ENCODE peak calls at places on chromosomes 7 and 10, in seven cellular contexts. One of them, this sample, is unnamed.

GRCh38 chr10:70106958-70107791 is 25.4 kb downstream of the AIFM2 start:
- DNase-seq in psoas muscle: no peak
- DNase-seq in heart right ventricle: no peak
- DNase-seq in lung: no peak
- DNase-seq in CD8-positive, alpha-beta T cell: no peak
- DNase-seq in mammary epithelial cell: no peak
- DNase-seq in ovary: no peak
- DNase-seq in this sample: no peak

GRCh38 chr7:45580053-45580872 is 6.1 kb downstream of the ADCY1 start:
- DNase-seq in psoas muscle: no peak
- DNase-seq in heart right ventricle: no peak
- DNase-seq in lung: no peak
- DNase-seq in CD8-positive, alpha-beta T cell: no peak
- DNase-seq in mammary epithelial cell: no peak
- DNase-seq in ovary: no peak
- DNase-seq in this sample: no peak

GRCh38 chr10:35639021-35639521 is 3.0 kb downstream of the FZD8 start:
- DNase-seq in psoas muscle: no peak
- DNase-seq in heart right ventricle: no peak
- DNase-seq in lung: no peak
- DNase-seq in CD8-positive, alpha-beta T cell: no peak
- DNase-seq in mammary epithelial cell: no peak
- DNase-seq in ovary: no peak
- DNase-seq in this sample: no peak

GRCh38 chr10:92204238-92204637 is 86.6 kb downstream of the CPEB3 start:
- DNase-seq in psoas muscle: no peak
- DNase-seq in heart right ventricle: no peak
- DNase-seq in lung: no peak
- DNase-seq in CD8-positive, alpha-beta T cell: no peak
- DNase-seq in mammary epithelial cell: no peak
- DNase-seq in ovary: no peak
- DNase-seq in this sample: no peak

GRCh38 chr10:70958396-70958795 is 70.0 kb upstream of the PCBD1 start:
- DNase-seq in psoas muscle: no peak
- DNase-seq in heart right ventricle: no peak
- DNase-seq in lung: no peak
- DNase-seq in CD8-positive, alpha-beta T cell: no peak
- DNase-seq in mammary epithelial cell: no peak
- DNase-seq in ovary: no peak
- DNase-seq in this sample: no peak

GRCh38 chr7:51344406-51344805 is 27.8 kb upstream of the COBL start:
- DNase-seq in psoas muscle: no peak
- DNase-seq in heart right ventricle: no peak
- DNase-seq in lung: peak; percentile 61
- DNase-seq in CD8-positive, alpha-beta T cell: no peak
- DNase-seq in mammary epithelial cell: peak; percentile 43
- DNase-seq in ovary: no peak
- DNase-seq in this sample: no peak

GRCh38 chr7:138738551-138739335 is 37.6 kb upstream of the SVOPL start:
- DNase-seq in psoas muscle: peak; percentile 83
- DNase-seq in heart right ventricle: peak; percentile 74
- DNase-seq in lung: peak; percentile 83
- DNase-seq in CD8-positive, alpha-beta T cell: peak; percentile 84
- DNase-seq in mammary epithelial cell: peak; percentile 74
- DNase-seq in ovary: peak; percentile 93
- DNase-seq in this sample: peak; percentile 76

GRCh38 chr10:79250259-79250658 is 97.0 kb upstream of the PPIF start:
- DNase-seq in psoas muscle: peak; percentile 64
- DNase-seq in heart right ventricle: no peak
- DNase-seq in lung: peak; percentile 60
- DNase-seq in CD8-positive, alpha-beta T cell: no peak
- DNase-seq in mammary epithelial cell: no peak
- DNase-seq in ovary: no peak
- DNase-seq in this sample: peak; percentile 83

GRCh38 chr10:127947206-127947605 is 40.3 kb downstream of the PTPRE start:
- DNase-seq in psoas muscle: no peak
- DNase-seq in heart right ventricle: no peak
- DNase-seq in lung: no peak
- DNase-seq in CD8-positive, alpha-beta T cell: no peak
- DNase-seq in mammary epithelial cell: peak; percentile 8
- DNase-seq in ovary: no peak
- DNase-seq in this sample: no peak

GRCh38 chr7:150856303-150857275 is 4.3 kb downstream of the AOC1 start:
- DNase-seq in psoas muscle: no peak
- DNase-seq in heart right ventricle: no peak
- DNase-seq in lung: peak; percentile 22
- DNase-seq in CD8-positive, alpha-beta T cell: no peak
- DNase-seq in mammary epithelial cell: no peak
- DNase-seq in ovary: no peak
- DNase-seq in this sample: no peak

GRCh38 chr10:15123749-15124184 is 26.6 kb downstream of the RPP38 start:
- DNase-seq in psoas muscle: no peak
- DNase-seq in heart right ventricle: no peak
- DNase-seq in lung: no peak
- DNase-seq in CD8-positive, alpha-beta T cell: no peak
- DNase-seq in mammary epithelial cell: peak; percentile 92
- DNase-seq in ovary: no peak
- DNase-seq in this sample: no peak

GRCh38 chr10:63209703-63210102 is 76.6 kb downstream of the NRBF2 start:
- DNase-seq in psoas muscle: no peak
- DNase-seq in heart right ventricle: no peak
- DNase-seq in lung: no peak
- DNase-seq in CD8-positive, alpha-beta T cell: no peak
- DNase-seq in mammary epithelial cell: no peak
- DNase-seq in ovary: no peak
- DNase-seq in this sample: no peak

GRCh38 chr7:106367018-106367420 is 82.2 kb upstream of the NAMPT start:
- DNase-seq in psoas muscle: no peak
- DNase-seq in heart right ventricle: no peak
- DNase-seq in lung: no peak
- DNase-seq in CD8-positive, alpha-beta T cell: no peak
- DNase-seq in mammary epithelial cell: no peak
- DNase-seq in ovary: no peak
- DNase-seq in this sample: no peak

GRCh38 chr7:102272075-102272916 is 14.4 kb upstream of the SH2B2 start:
- DNase-seq in psoas muscle: peak; percentile 91
- DNase-seq in heart right ventricle: peak; percentile 66
- DNase-seq in lung: peak; percentile 76
- DNase-seq in CD8-positive, alpha-beta T cell: peak; percentile 68
- DNase-seq in mammary epithelial cell: peak; percentile 66
- DNase-seq in ovary: peak; percentile 87
- DNase-seq in this sample: peak; percentile 84

GRCh38 chr10:6445671-6446278 is 134.3 kb downstream of the PRKCQ start:
- DNase-seq in psoas muscle: peak; percentile 81
- DNase-seq in heart right ventricle: peak; percentile 20
- DNase-seq in lung: peak; percentile 34
- DNase-seq in CD8-positive, alpha-beta T cell: peak; percentile 58
- DNase-seq in mammary epithelial cell: peak; percentile 36
- DNase-seq in ovary: peak; percentile 58
- DNase-seq in this sample: peak; percentile 38

GRCh38 chr7:85750454-85750949 is 563.6 kb upstream of the SEMA3D start:
- DNase-seq in psoas muscle: no peak
- DNase-seq in heart right ventricle: no peak
- DNase-seq in lung: no peak
- DNase-seq in CD8-positive, alpha-beta T cell: no peak
- DNase-seq in mammary epithelial cell: peak; percentile 21
- DNase-seq in ovary: no peak
- DNase-seq in this sample: no peak

GRCh38 chr10:99682752-99683151 is 23.4 kb downstream of the ENTPD7 start:
- DNase-seq in psoas muscle: no peak
- DNase-seq in heart right ventricle: no peak
- DNase-seq in lung: no peak
- DNase-seq in CD8-positive, alpha-beta T cell: no peak
- DNase-seq in mammary epithelial cell: peak; percentile 41
- DNase-seq in ovary: no peak
- DNase-seq in this sample: no peak

GRCh38 chr7:74217455-74218342 is 7.9 kb downstream of the LAT2 start:
- DNase-seq in psoas muscle: no peak
- DNase-seq in heart right ventricle: no peak
- DNase-seq in lung: no peak
- DNase-seq in CD8-positive, alpha-beta T cell: no peak
- DNase-seq in mammary epithelial cell: no peak
- DNase-seq in ovary: no peak
- DNase-seq in this sample: no peak

GRCh38 chr7:112449353-112449752 is 907 bp upstream of the IFRD1 start:
- DNase-seq in psoas muscle: no peak
- DNase-seq in heart right ventricle: no peak
- DNase-seq in lung: peak; percentile 48
- DNase-seq in CD8-positive, alpha-beta T cell: peak; percentile 50
- DNase-seq in mammary epithelial cell: peak; percentile 84
- DNase-seq in ovary: no peak
- DNase-seq in this sample: no peak

GRCh38 chr7:99201027-99201426 is 6.9 kb downstream of the KPNA7 start:
- DNase-seq in psoas muscle: no peak
- DNase-seq in heart right ventricle: no peak
- DNase-seq in lung: no peak
- DNase-seq in CD8-positive, alpha-beta T cell: no peak
- DNase-seq in mammary epithelial cell: peak; percentile 99
- DNase-seq in ovary: no peak
- DNase-seq in this sample: no peak

GRCh38 chr7:77473240-77474005 is 57.3 kb upstream of the GSAP start:
- DNase-seq in psoas muscle: no peak
- DNase-seq in heart right ventricle: no peak
- DNase-seq in lung: no peak
- DNase-seq in CD8-positive, alpha-beta T cell: no peak
- DNase-seq in mammary epithelial cell: no peak
- DNase-seq in ovary: no peak
- DNase-seq in this sample: no peak

GRCh38 chr10:60434418-60435046 is 44.9 kb upstream of the ANK3 start:
- DNase-seq in psoas muscle: no peak
- DNase-seq in heart right ventricle: peak; percentile 40
- DNase-seq in lung: no peak
- DNase-seq in CD8-positive, alpha-beta T cell: no peak
- DNase-seq in mammary epithelial cell: peak; percentile 32
- DNase-seq in ovary: no peak
- DNase-seq in this sample: peak; percentile 26

GRCh38 chr7:24723178-24723530 is 34.1 kb downstream of the GSDME start:
- DNase-seq in psoas muscle: no peak
- DNase-seq in heart right ventricle: no peak
- DNase-seq in lung: no peak
- DNase-seq in CD8-positive, alpha-beta T cell: no peak
- DNase-seq in mammary epithelial cell: no peak
- DNase-seq in ovary: no peak
- DNase-seq in this sample: no peak

GRCh38 chr7:24724451-24725190 is 32.6 kb downstream of the GSDME start:
- DNase-seq in psoas muscle: no peak
- DNase-seq in heart right ventricle: no peak
- DNase-seq in lung: no peak
- DNase-seq in CD8-positive, alpha-beta T cell: no peak
- DNase-seq in mammary epithelial cell: no peak
- DNase-seq in ovary: no peak
- DNase-seq in this sample: peak; percentile 49

GRCh38 chr7:24721378-24722030 is 35.8 kb downstream of the GSDME start:
- DNase-seq in psoas muscle: no peak
- DNase-seq in heart right ventricle: no peak
- DNase-seq in lung: no peak
- DNase-seq in CD8-positive, alpha-beta T cell: no peak
- DNase-seq in mammary epithelial cell: peak; percentile 62
- DNase-seq in ovary: no peak
- DNase-seq in this sample: peak; percentile 50

GRCh38 chr7:24720283-24720682 is 37.0 kb downstream of the GSDME start:
- DNase-seq in psoas muscle: no peak
- DNase-seq in heart right ventricle: no peak
- DNase-seq in lung: no peak
- DNase-seq in CD8-positive, alpha-beta T cell: no peak
- DNase-seq in mammary epithelial cell: no peak
- DNase-seq in ovary: no peak
- DNase-seq in this sample: no peak

GRCh38 chr7:24722386-24723177 is 34.7 kb downstream of the GSDME start:
- DNase-seq in psoas muscle: no peak
- DNase-seq in heart right ventricle: no peak
- DNase-seq in lung: no peak
- DNase-seq in CD8-positive, alpha-beta T cell: no peak
- DNase-seq in mammary epithelial cell: no peak
- DNase-seq in ovary: no peak
- DNase-seq in this sample: no peak
- TF ChIP-seq CTCF in psoas muscle: peak; percentile 31
- TF ChIP-seq CTCF in heart right ventricle: peak; percentile 20
- TF ChIP-seq CTCF in lung: no peak
- TF ChIP-seq CTCF in CD8-positive, alpha-beta T cell: no peak
- TF ChIP-seq CTCF in mammary epithelial cell: peak; percentile 18
- TF ChIP-seq CTCF in ovary: no peak
- TF ChIP-seq CTCF in this sample: no peak

GRCh38 chr7:44084695-44085094 is 2.4 kb upstream of the POLM start:
- DNase-seq in psoas muscle: no peak
- DNase-seq in heart right ventricle: no peak
- DNase-seq in lung: no peak
- DNase-seq in CD8-positive, alpha-beta T cell: no peak
- DNase-seq in mammary epithelial cell: no peak
- DNase-seq in ovary: no peak
- DNase-seq in this sample: no peak

GRCh38 chr7:44081266-44081748 is 1.0 kb downstream of the POLM start:
- DNase-seq in psoas muscle: peak; percentile 37
- DNase-seq in heart right ventricle: no peak
- DNase-seq in lung: no peak
- DNase-seq in CD8-positive, alpha-beta T cell: peak; percentile 44
- DNase-seq in mammary epithelial cell: no peak
- DNase-seq in ovary: no peak
- DNase-seq in this sample: no peak

GRCh38 chr7:44085549-44085948 is 3.2 kb upstream of the POLM start:
- DNase-seq in psoas muscle: no peak
- DNase-seq in heart right ventricle: no peak
- DNase-seq in lung: no peak
- DNase-seq in CD8-positive, alpha-beta T cell: no peak
- DNase-seq in mammary epithelial cell: no peak
- DNase-seq in ovary: no peak
- DNase-seq in this sample: no peak

GRCh38 chr7:44082541-44083207 is 344 bp upstream of the POLM start:
- DNase-seq in psoas muscle: peak; percentile 100
- DNase-seq in heart right ventricle: peak; percentile 99
- DNase-seq in lung: peak; percentile 98
- DNase-seq in CD8-positive, alpha-beta T cell: peak; percentile 100
- DNase-seq in mammary epithelial cell: peak; percentile 99
- DNase-seq in ovary: peak; percentile 98
- DNase-seq in this sample: peak; percentile 100

GRCh38 chr7:44083796-44084195 is 1.5 kb upstream of the POLM start:
- DNase-seq in psoas muscle: peak; percentile 25
- DNase-seq in heart right ventricle: no peak
- DNase-seq in lung: no peak
- DNase-seq in CD8-positive, alpha-beta T cell: no peak
- DNase-seq in mammary epithelial cell: no peak
- DNase-seq in ovary: no peak
- DNase-seq in this sample: no peak
- H3K4me1 ChIP-seq in psoas muscle: peaks cover 28% of the 10 kb centered on the region
- H3K4me1 ChIP-seq in heart right ventricle: peaks cover 52% of the 10 kb centered on the region
- H3K4me1 ChIP-seq in lung: no peaks in the 10 kb centered on the region
- H3K4me1 ChIP-seq in CD8-positive, alpha-beta T cell: peaks cover 17% of the 10 kb centered on the region
- H3K4me1 ChIP-seq in mammary epithelial cell: peaks cover 14% of the 10 kb centered on the region
- H3K4me1 ChIP-seq in ovary: peaks cover 22% of the 10 kb centered on the region
- H3K4me1 ChIP-seq in this sample: peaks cover 77% of the 10 kb centered on the region

GRCh38 chr10:133351408-133352318 is 4.5 kb downstream of the PRAP1 start:
- DNase-seq in psoas muscle: peak; percentile 49
- DNase-seq in heart right ventricle: no peak
- DNase-seq in lung: no peak
- DNase-seq in CD8-positive, alpha-beta T cell: no peak
- DNase-seq in mammary epithelial cell: no peak
- DNase-seq in ovary: no peak
- DNase-seq in this sample: no peak
- TF ChIP-seq CTCF in psoas muscle: no peak
- TF ChIP-seq CTCF in heart right ventricle: no peak
- TF ChIP-seq CTCF in lung: no peak
- TF ChIP-seq CTCF in CD8-positive, alpha-beta T cell: no peak
- TF ChIP-seq CTCF in mammary epithelial cell: no peak
- TF ChIP-seq CTCF in ovary: no peak
- TF ChIP-seq CTCF in this sample: no peak

GRCh38 chr7:4842302-4843064 is 19.3 kb downstream of the PAPOLB start:
- DNase-seq in psoas muscle: no peak
- DNase-seq in heart right ventricle: peak; percentile 32
- DNase-seq in lung: no peak
- DNase-seq in CD8-positive, alpha-beta T cell: no peak
- DNase-seq in mammary epithelial cell: no peak
- DNase-seq in ovary: no peak
- DNase-seq in this sample: no peak
- H3K4me1 ChIP-seq in psoas muscle: no peaks in the 10 kb centered on the region
- H3K4me1 ChIP-seq in heart right ventricle: peaks cover 18% of the 10 kb centered on the region
- H3K4me1 ChIP-seq in lung: no peaks in the 10 kb centered on the region
- H3K4me1 ChIP-seq in CD8-positive, alpha-beta T cell: no peaks in the 10 kb centered on the region
- H3K4me1 ChIP-seq in mammary epithelial cell: no peaks in the 10 kb centered on the region
- H3K4me1 ChIP-seq in ovary: peaks cover 1% of the 10 kb centered on the region
- H3K4me1 ChIP-seq in this sample: no peaks in the 10 kb centered on the region

This sample was measured in tibial artery.